ENCODE peak calls at places on chromosome X, in seven cellular contexts. E, H, T, K, P, G and L are unnamed samples.

GRCh38 chrX:102659790-102660757 is 8.8 kb downstream of the GPRASP1 start:
- DNase-seq in E (peak), H (peak), T (no peak), K (peak), P (peak), G (peak), L (no peak)

GRCh38 chrX:51891821-51892551 is 1.4 kb upstream of the MAGED1 start:
- DNase-seq in E (peak), H (peak), T (no peak), K (no peak), P (no peak), G (no peak), L (no peak)

GRCh38 chrX:108664701-108665100 is 71.7 kb downstream of the IRS4 start:
- DNase-seq in E (no peak), H (no peak), T (no peak), K (no peak), P (no peak), G (no peak), L (no peak)

GRCh38 chrX:100819534-100819836 is 706 bp upstream of the CSTF2 start:
- DNase-seq in E (no peak), H (no peak), T (no peak), K (no peak), P (no peak), G (no peak), L (no peak)

GRCh38 chrX:23548164-23548563 is 119.1 kb upstream of the PRDX4 start:
- DNase-seq in E (no peak), H (no peak), T (no peak), K (no peak), P (no peak), G (no peak), L (no peak)

GRCh38 chrX:74421181-74422028 is at the start of gene SLC16A2:
- DNase-seq in E (peak), H (peak), T (no peak), K (no peak), P (no peak), G (peak), L (peak)

GRCh38 chrX:23902419-23902818 is 5.3 kb downstream of the APOO start:
- DNase-seq in E (peak), H (no peak), T (peak), K (peak), P (no peak), G (peak), L (peak)

GRCh38 chrX:129876734-129877395 is 29.1 kb upstream of the UTP14A start:
- DNase-seq in E (no peak), H (no peak), T (no peak), K (no peak), P (no peak), G (peak), L (peak)

GRCh38 chrX:153637121-153638040 is 9.6 kb upstream of the DUSP9 start:
- DNase-seq in E (peak), H (no peak), T (no peak), K (no peak), P (no peak), G (no peak), L (no peak)

GRCh38 chrX:143788265-143788664 is 67.7 kb upstream of the SPANXN2 start:
- DNase-seq in E (peak), H (no peak), T (no peak), K (no peak), P (no peak), G (peak), L (peak)

GRCh38 chrX:46979340-46979739 is 67.1 kb downstream of the JADE3 start:
- DNase-seq in E (no peak), H (no peak), T (no peak), K (no peak), P (no peak), G (no peak), L (no peak)

GRCh38 chrX:77953300-77953699 is 16.1 kb downstream of the PGAM4 start:
- DNase-seq in E (no peak), H (no peak), T (no peak), K (no peak), P (no peak), G (no peak), L (no peak)

GRCh38 chrX:110317820-110318663 is at the start of gene AMMECR1:
- DNase-seq in E (peak), H (peak), T (peak), K (peak), P (peak), G (peak), L (peak)

GRCh38 chrX:115712484-115712883 is 151.5 kb downstream of the PLS3 start:
- DNase-seq in E (no peak), H (no peak), T (no peak), K (no peak), P (no peak), G (no peak), L (no peak)

GRCh38 chrX:45191820-45192409 is 8.8 kb downstream of the DIPK2B start:
- DNase-seq in E (no peak), H (no peak), T (no peak), K (no peak), P (no peak), G (no peak), L (no peak)

GRCh38 chrX:124086411-124086810 is 124.9 kb downstream of the STAG2 start:
- DNase-seq in E (no peak), H (no peak), T (no peak), K (no peak), P (no peak), G (no peak), L (no peak)

GRCh38 chrX:136850441-136851175 is 29.9 kb downstream of the RBMX start:
- DNase-seq in E (no peak), H (no peak), T (no peak), K (peak), P (no peak), G (no peak), L (no peak)

GRCh38 chrX:323721-324628 is 5.4 kb upstream of the GTPBP6 start:
- DNase-seq in E (peak), H (no peak), T (no peak), K (no peak), P (no peak), G (no peak), L (no peak)

GRCh38 chrX:127030011-127030738 is 210.6 kb downstream of the PRR32 start:
- DNase-seq in E (no peak), H (no peak), T (no peak), K (no peak), P (no peak), G (no peak), L (no peak)

GRCh38 chrX:10783451-10783995 is 163.1 kb upstream of the MID1 start:
- DNase-seq in E (no peak), H (no peak), T (no peak), K (no peak), P (no peak), G (no peak), L (no peak)

GRCh38 chrX:91435465-91435864 is 826 bp downstream of the PABPC5 start:
- DNase-seq in E (peak), H (no peak), T (no peak), K (no peak), P (no peak), G (no peak), L (no peak)

GRCh38 chrX:132184871-132185270 is 34.4 kb downstream of the RAP2C start:
- DNase-seq in E (no peak), H (no peak), T (no peak), K (no peak), P (no peak), G (no peak), L (peak)

GRCh38 chrX:133513116-133513515 is 97.8 kb upstream of the GPC4 start:
- DNase-seq in E (no peak), H (no peak), T (no peak), K (no peak), P (no peak), G (no peak), L (no peak)